ENCODE peak calls at places on chromosomes 2 and 18, in six cellular contexts. V, F, I, A, X and U are unnamed samples.

GRCh38 chr2:8574196-8575010 is 107.5 kb upstream of the ID2 start:
- DNase-seq in V (no peak), F (no peak), I (no peak), A (peak; percentile 20), X (no peak), U (no peak)

GRCh38 chr2:232300894-232301387 is 77.6 kb upstream of the ALPP start:
- DNase-seq in V (no peak), F (no peak), I (no peak), A (peak; percentile 72), X (no peak), U (peak; percentile 39)

GRCh38 chr2:37506407-37507068 is 162.1 kb downstream of the QPCT start:
- DNase-seq in V (no peak), F (no peak), I (no peak), A (no peak), X (no peak), U (no peak)

GRCh38 chr2:237827421-237827987 is 28.9 kb downstream of the RBM44 start:
- DNase-seq in V (no peak), F (no peak), I (no peak), A (no peak), X (no peak), U (no peak)

GRCh38 chr2:235779444-235779896 is 285.6 kb downstream of the AGAP1 start:
- DNase-seq in V (peak; percentile 19), F (peak; percentile 55), I (peak; percentile 5), A (peak; percentile 51), X (peak; percentile 79), U (peak; percentile 26)

GRCh38 chr2:231483398-231484329 is 19.4 kb upstream of the NCL start:
- DNase-seq in V (peak; percentile 19), F (no peak), I (peak; percentile 48), A (no peak), X (peak; percentile 69), U (no peak)

GRCh38 chr2:25480561-25480960 is 138.8 kb upstream of the DNMT3A start:
- DNase-seq in V (no peak), F (no peak), I (no peak), A (no peak), X (no peak), U (no peak)

GRCh38 chr2:12169721-12170120 is 423.3 kb downstream of the LPIN1 start:
- DNase-seq in V (no peak), F (peak; percentile 67), I (no peak), A (peak; percentile 92), X (no peak), U (no peak)

GRCh38 chr2:31334311-31335026 is 80.1 kb downstream of the XDH start:
- DNase-seq in V (no peak), F (no peak), I (no peak), A (no peak), X (no peak), U (peak; percentile 49)

GRCh38 chr2:53036196-53036595 is 731.4 kb upstream of the CHAC2 start:
- DNase-seq in V (no peak), F (no peak), I (no peak), A (peak; percentile 32), X (no peak), U (no peak)

GRCh38 chr2:184338776-184339175 is 259.6 kb upstream of the ZNF804A start:
- DNase-seq in V (no peak), F (no peak), I (no peak), A (no peak), X (no peak), U (no peak)

GRCh38 chr2:229800997-229801754 is 86.8 kb upstream of the DNER start:
- DNase-seq in V (peak; percentile 48), F (peak; percentile 48), I (peak; percentile 73), A (peak; percentile 41), X (no peak), U (no peak)

GRCh38 chr2:28633739-28634138 is 117.9 kb upstream of the PPP1CB start:
- DNase-seq in V (no peak), F (peak; percentile 65), I (no peak), A (peak; percentile 93), X (no peak), U (peak; percentile 99)

GRCh38 chr2:192087398-192087958 is 107.3 kb downstream of the TMEFF2 start:
- DNase-seq in V (no peak), F (no peak), I (no peak), A (no peak), X (no peak), U (no peak)

GRCh38 chr2:213161759-213162514 is 10.5 kb upstream of the IKZF2 start:
- DNase-seq in V (no peak), F (no peak), I (no peak), A (peak; percentile 16), X (no peak), U (no peak)

GRCh38 chr2:18588049-18588448 is 1.3 kb downstream of the NT5C1B start:
- DNase-seq in V (no peak), F (no peak), I (no peak), A (no peak), X (no peak), U (no peak)

GRCh38 chr2:27085670-27086089 is 892 bp upstream of the KHK start:
- DNase-seq in V (peak; percentile 4), F (peak; percentile 86), I (no peak), A (peak; percentile 50), X (peak; percentile 91), U (no peak)

GRCh38 chr2:44330801-44331200 is 30.5 kb downstream of the PREPL start:
- DNase-seq in V (no peak), F (no peak), I (no peak), A (peak; percentile 27), X (no peak), U (no peak)
- H3K27ac ChIP-seq in V (no peak overlapping the region), F (no peak overlapping the region), I (no peak overlapping the region), A (no peak overlapping the region), X (no peak overlapping the region), U (no peak overlapping the region)

DNA sequence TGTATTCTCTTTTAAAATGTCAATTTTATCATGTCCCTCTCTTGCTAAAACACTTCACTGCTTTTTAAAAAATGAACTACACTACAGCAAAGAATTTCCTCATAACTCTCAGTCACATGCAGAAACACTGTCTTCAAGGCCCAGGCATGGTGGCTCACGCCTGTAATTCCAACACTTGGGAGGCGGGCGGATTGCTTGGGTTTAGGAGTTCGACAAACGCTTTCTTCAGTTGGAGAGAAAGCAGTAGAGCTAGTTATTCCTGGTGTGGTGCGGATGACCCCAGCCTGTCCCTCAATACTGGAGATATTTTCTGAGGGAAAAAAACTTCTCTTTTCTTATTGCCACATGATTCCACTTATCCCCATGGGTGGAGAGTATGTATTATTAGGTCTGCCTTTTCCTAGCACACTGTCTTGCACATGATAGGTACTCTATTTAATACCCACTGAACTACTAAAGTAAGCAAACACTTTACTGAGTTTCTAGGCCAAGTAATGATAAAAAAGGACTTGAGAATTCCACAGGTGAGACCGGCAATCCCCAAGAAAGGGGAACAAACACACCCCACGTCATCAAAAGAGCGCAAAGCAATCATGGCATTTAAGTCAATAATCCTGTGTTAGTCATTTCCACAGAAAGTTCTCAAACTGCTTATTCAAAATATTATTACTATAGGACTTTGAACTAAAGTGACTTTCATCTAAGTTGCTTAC is 77.1 kb downstream of the SPIRE1 start:
- DNase-seq in V (no peak), F (no peak), I (no peak), A (no peak), X (no peak), U (no peak)
- H3K27ac ChIP-seq in V (no peak overlapping the region), F (no peak overlapping the region), I (no peak overlapping the region), A (no peak overlapping the region), X (peak overlapping the region; percentile 7), U (no peak overlapping the region)

GRCh38 chr18:45568017-45568416 is 47.3 kb upstream of the SLC14A2 start:
- DNase-seq in V (no peak), F (no peak), I (no peak), A (no peak), X (no peak), U (no peak)

GRCh38 chr18:45565280-45565970 is 49.9 kb upstream of the SLC14A2 start:
- DNase-seq in V (no peak), F (no peak), I (no peak), A (no peak), X (no peak), U (peak; percentile 46)

GRCh38 chr18:45567123-45567522 is 48.2 kb upstream of the SLC14A2 start:
- DNase-seq in V (no peak), F (peak; percentile 43), I (no peak), A (peak; percentile 85), X (no peak), U (no peak)

GRCh38 chr18:45562567-45563479 is 52.5 kb upstream of the SLC14A2 start:
- DNase-seq in V (no peak), F (peak; percentile 74), I (no peak), A (no peak), X (no peak), U (no peak)

DNA sequence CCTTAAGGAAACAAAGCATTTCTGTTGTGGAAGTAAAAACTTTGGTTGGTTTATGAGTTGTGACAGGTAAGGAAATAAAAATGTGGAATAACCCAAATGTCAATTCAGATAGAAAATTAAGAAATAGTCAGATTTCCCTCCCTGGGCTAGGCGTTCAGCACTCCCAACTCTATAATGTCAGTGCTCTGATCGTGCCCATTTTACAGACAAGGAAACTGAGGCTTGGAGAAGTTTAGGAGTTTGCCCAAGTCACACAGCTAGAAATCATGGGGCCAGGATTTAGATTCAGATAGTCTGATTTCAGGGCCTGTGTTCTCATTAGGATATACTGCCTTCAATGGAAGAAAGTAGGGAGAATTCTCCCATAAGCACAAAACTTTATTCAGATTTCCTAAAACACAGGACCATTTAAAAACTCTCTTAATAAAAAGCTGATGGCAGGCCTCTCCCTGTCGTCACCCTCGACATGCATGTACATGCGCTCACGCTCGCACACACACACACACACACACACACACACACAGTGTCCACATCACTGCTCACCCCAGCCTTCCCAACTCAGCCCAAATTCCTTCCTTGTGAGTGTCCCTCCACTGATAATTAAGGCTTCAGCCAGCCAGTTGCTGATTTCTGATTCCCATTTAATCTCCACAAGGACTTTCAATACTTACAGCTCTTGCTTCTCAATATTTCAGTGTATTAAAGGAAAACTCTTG is 49.1 kb upstream of the SLC14A2 start:
- DNase-seq in V (no peak), F (peak; percentile 71), I (no peak), A (peak; percentile 82), X (no peak), U (peak; percentile 95)
- H3K27ac ChIP-seq in V (no peak overlapping the region), F (peak overlapping the region; percentile 38), I (no peak overlapping the region), A (peak overlapping the region; percentile 71), X (peak overlapping the region; percentile 71), U (peak overlapping the region; percentile 77)

GRCh38 chr2:216833076-216833475 is 26.8 kb downstream of the TNP1 start:
- DNase-seq in V (no peak), F (peak; percentile 48), I (no peak), A (no peak), X (no peak), U (no peak)
- H3K27ac ChIP-seq in V (no peak overlapping the region), F (peak overlapping the region; percentile 55), I (no peak overlapping the region), A (no peak overlapping the region), X (no peak overlapping the region), U (no peak overlapping the region)

GRCh38 chr18:55402731-55403405 is 185.1 kb downstream of the TCF4 start:
- DNase-seq in V (no peak), F (no peak), I (no peak), A (peak; percentile 42), X (no peak), U (no peak)

GRCh38 chr18:55401275-55401620 is 186.7 kb downstream of the TCF4 start:
- DNase-seq in V (no peak), F (no peak), I (no peak), A (no peak), X (no peak), U (no peak)

GRCh38 chr18:55400590-55401274 is 187.3 kb downstream of the TCF4 start:
- DNase-seq in V (no peak), F (no peak), I (no peak), A (no peak), X (no peak), U (no peak)

GRCh38 chr18:55403555-55403954 is 184.4 kb downstream of the TCF4 start:
- DNase-seq in V (no peak), F (no peak), I (no peak), A (no peak), X (no peak), U (no peak)

GRCh38 chr18:55401638-55402191 is 186.3 kb downstream of the TCF4 start:
- DNase-seq in V (no peak), F (peak; percentile 33), I (no peak), A (peak; percentile 73), X (no peak), U (no peak)
- H3K27ac ChIP-seq in V (no peak overlapping the region), F (peak overlapping the region; percentile 53), I (no peak overlapping the region), A (peak overlapping the region; percentile 81), X (peak overlapping the region; percentile 69), U (no peak overlapping the region)